ENCODE peak calls at places on chromosome 17, in nine cellular contexts. One of them, this sample, is unnamed.
A peak's percentile ranks its signal among the peaks of the same experiment; 100 is the strongest.

GRCh38 chr17:60361889-60362288 is 30.0 kb downstream of the USP32 start:
- DNase-seq in fibroblast of pulmonary artery: no peak
- DNase-seq in fibroblast of lung: no peak
- DNase-seq in CD4-positive, CD25-positive, alpha-beta regulatory T cell: no peak
- DNase-seq in stimulated activated CD4-positive, alpha-beta T cell treated with anti-CD3 and anti-CD28 coated beads, TNF-alpha, amount 100 ng/mL, for 48 hours: no peak
- DNase-seq in NCI-H1436 treated with DMSO at 0.1 percent for 48 hours: no peak
- DNase-seq in heart left ventricle: no peak
- DNase-seq in amniotic stem cell: no peak
- DNase-seq in fibroblast of gingiva: no peak
- DNase-seq in this sample: no peak

GRCh38 chr17:79645777-79646088 is 34.9 kb upstream of the RBFOX3 start:
- DNase-seq in fibroblast of pulmonary artery: no peak
- DNase-seq in NCI-H1436 treated with DMSO at 0.1 percent for 48 hours: no peak
- DNase-seq in amniotic stem cell: no peak
- DNase-seq in stimulated activated CD4-positive, alpha-beta T cell treated with anti-CD3 and anti-CD28 coated beads, TNF-alpha, amount 100 ng/mL, for 48 hours: no peak
- DNase-seq in fibroblast of lung: no peak
- DNase-seq in heart left ventricle: no peak
- DNase-seq in CD4-positive, CD25-positive, alpha-beta regulatory T cell: no peak
- DNase-seq in fibroblast of gingiva: no peak
- DNase-seq in this sample: no peak

GRCh38 chr17:82831041-82831817 is 8.6 kb downstream of the ZNF750 start:
- DNase-seq in amniotic stem cell: no peak
- DNase-seq in fibroblast of pulmonary artery: no peak
- DNase-seq in fibroblast of gingiva: no peak
- DNase-seq in stimulated activated CD4-positive, alpha-beta T cell treated with anti-CD3 and anti-CD28 coated beads, TNF-alpha, amount 100 ng/mL, for 48 hours: no peak
- DNase-seq in heart left ventricle: no peak
- DNase-seq in CD4-positive, CD25-positive, alpha-beta regulatory T cell: no peak
- DNase-seq in NCI-H1436 treated with DMSO at 0.1 percent for 48 hours: no peak
- DNase-seq in fibroblast of lung: no peak
- DNase-seq in this sample: no peak

GRCh38 chr17:13273744-13274295 is 256.0 kb upstream of the ELAC2 start:
- DNase-seq in fibroblast of lung: no peak
- DNase-seq in stimulated activated CD4-positive, alpha-beta T cell treated with anti-CD3 and anti-CD28 coated beads, TNF-alpha, amount 100 ng/mL, for 48 hours: no peak
- DNase-seq in NCI-H1436 treated with DMSO at 0.1 percent for 48 hours: no peak
- DNase-seq in amniotic stem cell: no peak
- DNase-seq in heart left ventricle: no peak
- DNase-seq in fibroblast of gingiva: no peak
- DNase-seq in CD4-positive, CD25-positive, alpha-beta regulatory T cell: no peak
- DNase-seq in fibroblast of pulmonary artery: no peak
- DNase-seq in this sample: no peak

GRCh38 chr17:4711671-4712111 is 1.3 kb downstream of the ARRB2 start:
- DNase-seq in fibroblast of pulmonary artery: no peak
- DNase-seq in CD4-positive, CD25-positive, alpha-beta regulatory T cell: no peak
- DNase-seq in stimulated activated CD4-positive, alpha-beta T cell treated with anti-CD3 and anti-CD28 coated beads, TNF-alpha, amount 100 ng/mL, for 48 hours: no peak
- DNase-seq in amniotic stem cell: no peak
- DNase-seq in NCI-H1436 treated with DMSO at 0.1 percent for 48 hours: no peak
- DNase-seq in fibroblast of gingiva: no peak
- DNase-seq in fibroblast of lung: no peak
- DNase-seq in heart left ventricle: peak; percentile 46
- DNase-seq in this sample: no peak

GRCh38 chr17:34826332-34826731 is 134.9 kb downstream of the CCT6B start:
- DNase-seq in heart left ventricle: no peak
- DNase-seq in fibroblast of pulmonary artery: no peak
- DNase-seq in amniotic stem cell: no peak
- DNase-seq in CD4-positive, CD25-positive, alpha-beta regulatory T cell: no peak
- DNase-seq in fibroblast of lung: no peak
- DNase-seq in fibroblast of gingiva: no peak
- DNase-seq in stimulated activated CD4-positive, alpha-beta T cell treated with anti-CD3 and anti-CD28 coated beads, TNF-alpha, amount 100 ng/mL, for 48 hours: no peak
- DNase-seq in NCI-H1436 treated with DMSO at 0.1 percent for 48 hours: no peak
- DNase-seq in this sample: no peak

GRCh38 chr17:41930009-41930832 is at the start of gene ODAD4:
- DNase-seq in CD4-positive, CD25-positive, alpha-beta regulatory T cell: peak; percentile 97
- DNase-seq in amniotic stem cell: peak; percentile 97
- DNase-seq in fibroblast of gingiva: peak; percentile 98
- DNase-seq in fibroblast of lung: peak; percentile 98
- DNase-seq in stimulated activated CD4-positive, alpha-beta T cell treated with anti-CD3 and anti-CD28 coated beads, TNF-alpha, amount 100 ng/mL, for 48 hours: peak; percentile 93
- DNase-seq in NCI-H1436 treated with DMSO at 0.1 percent for 48 hours: peak; percentile 80
- DNase-seq in fibroblast of pulmonary artery: peak; percentile 99
- DNase-seq in heart left ventricle: peak; percentile 98
- DNase-seq in this sample: peak; percentile 99

GRCh38 chr17:81917565-81918332 is at the start of gene SIRT7:
- DNase-seq in amniotic stem cell: peak; percentile 32
- DNase-seq in fibroblast of pulmonary artery: peak; percentile 69
- DNase-seq in fibroblast of lung: peak; percentile 48
- DNase-seq in CD4-positive, CD25-positive, alpha-beta regulatory T cell: peak; percentile 81
- DNase-seq in stimulated activated CD4-positive, alpha-beta T cell treated with anti-CD3 and anti-CD28 coated beads, TNF-alpha, amount 100 ng/mL, for 48 hours: peak; percentile 66
- DNase-seq in heart left ventricle: peak; percentile 78
- DNase-seq in fibroblast of gingiva: peak; percentile 58
- DNase-seq in NCI-H1436 treated with DMSO at 0.1 percent for 48 hours: peak; percentile 19
- DNase-seq in this sample: peak; percentile 80

GRCh38 chr17:76793775-76794174 is 55.9 kb downstream of the MFSD11 start:
- DNase-seq in fibroblast of pulmonary artery: peak; percentile 46
- DNase-seq in amniotic stem cell: no peak
- DNase-seq in fibroblast of lung: peak; percentile 12
- DNase-seq in NCI-H1436 treated with DMSO at 0.1 percent for 48 hours: peak; percentile 29
- DNase-seq in heart left ventricle: no peak
- DNase-seq in stimulated activated CD4-positive, alpha-beta T cell treated with anti-CD3 and anti-CD28 coated beads, TNF-alpha, amount 100 ng/mL, for 48 hours: no peak
- DNase-seq in CD4-positive, CD25-positive, alpha-beta regulatory T cell: no peak
- DNase-seq in fibroblast of gingiva: no peak
- DNase-seq in this sample: peak; percentile 57

GRCh38 chr17:7592422-7593021 is 2.6 kb upstream of the SOX15 start:
- DNase-seq in CD4-positive, CD25-positive, alpha-beta regulatory T cell: no peak
- DNase-seq in fibroblast of pulmonary artery: no peak
- DNase-seq in fibroblast of gingiva: no peak
- DNase-seq in NCI-H1436 treated with DMSO at 0.1 percent for 48 hours: no peak
- DNase-seq in fibroblast of lung: no peak
- DNase-seq in stimulated activated CD4-positive, alpha-beta T cell treated with anti-CD3 and anti-CD28 coated beads, TNF-alpha, amount 100 ng/mL, for 48 hours: no peak
- DNase-seq in heart left ventricle: no peak
- DNase-seq in amniotic stem cell: no peak
- DNase-seq in this sample: no peak

GRCh38 chr17:43070872-43071271 is 45.8 kb downstream of the RND2 start:
- DNase-seq in fibroblast of pulmonary artery: no peak
- DNase-seq in heart left ventricle: no peak
- DNase-seq in fibroblast of lung: no peak
- DNase-seq in amniotic stem cell: no peak
- DNase-seq in NCI-H1436 treated with DMSO at 0.1 percent for 48 hours: no peak
- DNase-seq in fibroblast of gingiva: no peak
- DNase-seq in stimulated activated CD4-positive, alpha-beta T cell treated with anti-CD3 and anti-CD28 coated beads, TNF-alpha, amount 100 ng/mL, for 48 hours: no peak
- DNase-seq in CD4-positive, CD25-positive, alpha-beta regulatory T cell: no peak
- DNase-seq in this sample: no peak

GRCh38 chr17:76080207-76080933 is 1.4 kb downstream of the ZACN start:
- DNase-seq in CD4-positive, CD25-positive, alpha-beta regulatory T cell: no peak
- DNase-seq in amniotic stem cell: no peak
- DNase-seq in stimulated activated CD4-positive, alpha-beta T cell treated with anti-CD3 and anti-CD28 coated beads, TNF-alpha, amount 100 ng/mL, for 48 hours: no peak
- DNase-seq in fibroblast of pulmonary artery: no peak
- DNase-seq in fibroblast of gingiva: no peak
- DNase-seq in fibroblast of lung: no peak
- DNase-seq in heart left ventricle: no peak
- DNase-seq in NCI-H1436 treated with DMSO at 0.1 percent for 48 hours: no peak
- DNase-seq in this sample: no peak

GRCh38 chr17:8994319-8994718 is 27.0 kb upstream of the NTN1 start:
- DNase-seq in CD4-positive, CD25-positive, alpha-beta regulatory T cell: peak; percentile 45
- DNase-seq in NCI-H1436 treated with DMSO at 0.1 percent for 48 hours: no peak
- DNase-seq in fibroblast of pulmonary artery: peak; percentile 54
- DNase-seq in heart left ventricle: peak; percentile 73
- DNase-seq in amniotic stem cell: peak; percentile 5
- DNase-seq in fibroblast of lung: peak; percentile 16
- DNase-seq in fibroblast of gingiva: peak; percentile 32
- DNase-seq in stimulated activated CD4-positive, alpha-beta T cell treated with anti-CD3 and anti-CD28 coated beads, TNF-alpha, amount 100 ng/mL, for 48 hours: peak; percentile 73
- DNase-seq in this sample: peak; percentile 60